ENCODE peak calls at places on chromosome 5, in five cellular contexts. J is pancreas, D is BE2C, Z is astrocyte of the spinal cord, F is uterus. P is an unnamed sample.

GRCh38 chr5:32507738-32508434 is 63.3 kb upstream of the ZFR start:
- DNase-seq in J (no peak), D (no peak), Z (peak), F (peak), P (no peak)

GRCh38 chr5:94705427-94705826 is 87.0 kb downstream of the SLF1 start:
- DNase-seq in J (no peak), D (no peak), Z (peak), F (no peak), P (no peak)

GRCh38 chr5:179258001-179258921 is 87.0 kb downstream of the ADAMTS2 start:
- DNase-seq in J (no peak), D (no peak), Z (no peak), F (peak), P (no peak)

GRCh38 chr5:21152611-21153010 is 1164.6 kb upstream of the CDH18 start:
- DNase-seq in J (no peak), D (no peak), Z (peak), F (no peak), P (no peak)

GRCh38 chr5:12794476-12795332 is 890.5 kb upstream of the CTNND2 start:
- DNase-seq in J (peak), D (no peak), Z (no peak), F (no peak), P (no peak)

GRCh38 chr5:128870923-128871322 is 94.4 kb upstream of the SLC27A6 start:
- DNase-seq in J (no peak), D (no peak), Z (no peak), F (no peak), P (no peak)

GRCh38 chr5:16135003-16135402 is 44.6 kb downstream of the MARCHF11 start:
- DNase-seq in J (no peak), D (peak), Z (peak), F (no peak), P (no peak)

GRCh38 chr5:24444439-24444838 is 200.3 kb downstream of the CDH10 start:
- DNase-seq in J (no peak), D (no peak), Z (no peak), F (no peak), P (no peak)

GRCh38 chr5:173618927-173619519 is 2.6 kb upstream of the BOD1 start:
- DNase-seq in J (no peak), D (peak), Z (peak), F (peak), P (no peak)

GRCh38 chr5:144812770-144813169 is 642.1 kb downstream of the KCTD16 start:
- DNase-seq in J (no peak), D (no peak), Z (peak), F (no peak), P (no peak)

GRCh38 chr5:118208031-118208453 is 780.3 kb downstream of the DTWD2 start:
- DNase-seq in J (peak), D (no peak), Z (no peak), F (no peak), P (no peak)

GRCh38 chr5:151227918-151228447 is 4.1 kb upstream of the CCDC69 start:
- DNase-seq in J (no peak), D (no peak), Z (no peak), F (no peak), P (no peak)

GRCh38 chr5:121086671-121087070 is 622.6 kb downstream of the PRR16 start:
- DNase-seq in J (no peak), D (no peak), Z (no peak), F (no peak), P (no peak)

GRCh38 chr5:177495243-177496060 is 2.0 kb downstream of the PDLIM7 start:
- DNase-seq in J (peak), D (peak), Z (peak), F (peak), P (peak)
- H3K4me3 ChIP-seq in J (no peak), D (peak), Z (peak), F (peak), P (peak)

GRCh38 chr5:163489055-163489744 is 16.2 kb upstream of the MAT2B start:
- DNase-seq in J (no peak), D (peak), Z (no peak), F (no peak), P (no peak)
- TF ChIP-seq CTCF in J (no peak), D (peak), Z (peak), F (no peak), P (no peak)

GRCh38 chr5:96338089-96338488 is 95.0 kb downstream of the PCSK1 start:
- DNase-seq in J (no peak), D (no peak), Z (no peak), F (no peak), P (no peak)
- H3K4me3 ChIP-seq in J (no peak), D (no peak), Z (no peak), F (no peak), P (no peak)

GRCh38 chr5:75335952-75336624 is 932 bp upstream of the HMGCR start:
- DNase-seq in J (no peak), D (peak), Z (peak), F (peak), P (no peak)
- TF ChIP-seq CTCF in J (peak), D (peak), Z (peak), F (peak), P (no peak)

GRCh38 chr5:139903805-139904565 is 108.4 kb downstream of the PSD2 start:
- DNase-seq in J (peak), D (peak), Z (no peak), F (no peak), P (no peak)
- H3K4me3 ChIP-seq in J (peak), D (peak), Z (no peak), F (peak), P (peak)

GRCh38 chr5:132219981-132220380 is 7.7 kb downstream of the P4HA2 start:
- DNase-seq in J (no peak), D (no peak), Z (no peak), F (no peak), P (no peak)

GRCh38 chr5:132222649-132223038 is 5.0 kb downstream of the P4HA2 start:
- DNase-seq in J (no peak), D (no peak), Z (no peak), F (no peak), P (no peak)

GRCh38 chr5:132223861-132224260 is 3.8 kb downstream of the P4HA2 start:
- DNase-seq in J (no peak), D (no peak), Z (no peak), F (no peak), P (no peak)

GRCh38 chr5:132220476-132220875 is 7.2 kb downstream of the P4HA2 start:
- DNase-seq in J (no peak), D (no peak), Z (no peak), F (no peak), P (no peak)

DNA sequence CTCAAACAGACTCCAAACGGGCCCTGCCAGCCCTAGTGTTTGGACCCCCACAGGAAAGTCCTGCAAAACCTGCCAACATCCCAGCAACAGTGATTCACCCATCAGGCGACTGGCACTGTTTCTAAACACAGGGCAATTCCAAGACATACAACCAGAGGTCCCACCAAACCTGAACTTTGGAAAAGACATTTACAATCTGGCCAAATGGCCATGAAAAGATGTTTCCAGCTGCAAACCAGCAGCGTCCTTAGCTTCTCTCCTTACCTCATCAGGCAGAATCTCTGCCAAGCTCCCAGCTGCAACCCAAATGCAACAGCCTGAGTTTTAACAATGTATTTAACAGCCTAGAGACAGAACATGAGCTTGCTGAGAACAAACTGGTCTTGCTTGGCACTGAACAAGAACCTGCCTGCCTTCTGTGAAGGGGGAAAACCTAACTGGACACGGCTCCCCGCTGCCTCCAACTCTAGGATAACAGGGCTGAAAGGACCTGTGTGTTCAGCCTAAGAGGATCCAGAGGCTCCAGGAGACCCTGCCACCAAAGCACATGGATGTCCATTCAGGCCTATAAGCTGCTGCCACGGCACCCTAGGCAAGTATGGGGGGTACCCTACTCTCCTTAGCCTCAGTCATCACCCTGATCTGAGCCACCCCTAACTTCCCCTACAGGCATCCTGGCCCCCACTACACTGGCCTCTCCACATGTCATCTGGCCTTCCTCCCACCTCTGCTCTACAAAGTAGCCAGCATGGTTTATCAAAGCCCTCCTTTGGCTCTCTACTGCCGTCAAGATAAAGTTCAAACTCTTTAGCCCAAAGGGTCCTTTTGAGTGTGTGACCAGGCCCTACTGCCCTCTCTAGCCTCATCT is 5.6 kb downstream of the P4HA2 start:
- DNase-seq in J (no peak), D (no peak), Z (peak), F (peak), P (peak)
- TF ChIP-seq CTCF in J (no peak), D (no peak), Z (no peak), F (no peak), P (no peak)

DNA sequence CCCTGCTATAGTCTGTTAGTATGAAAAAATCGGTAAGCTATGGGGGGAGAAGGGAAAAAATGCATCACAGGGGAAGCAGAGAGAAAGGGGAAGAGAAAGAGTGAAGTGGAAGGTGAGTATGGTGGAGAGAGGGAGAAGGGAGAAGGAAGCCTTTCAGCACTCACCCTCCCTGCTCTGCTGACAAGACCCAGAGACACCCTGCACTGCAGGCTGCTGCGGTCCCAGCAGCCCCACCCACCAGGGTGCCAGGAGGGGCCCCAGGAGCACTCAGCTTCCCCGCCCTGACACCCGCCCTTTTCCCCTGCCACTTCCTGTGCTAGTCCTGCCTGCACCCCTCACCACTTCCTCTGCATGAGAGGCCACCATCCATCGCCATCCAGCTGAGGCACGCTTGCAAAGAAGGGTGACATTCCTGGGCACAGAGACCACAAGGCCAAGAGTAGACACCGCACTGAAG is 12.7 kb downstream of the STK10 start:
- DNase-seq in J (no peak), D (no peak), Z (no peak), F (no peak), P (no peak)
- H3K4me3 ChIP-seq in J (no peak), D (no peak), Z (no peak), F (no peak), P (no peak)

GRCh38 chr5:141149812-141150211 is at the start of gene PCDHB6:
- DNase-seq in J (no peak), D (peak), Z (no peak), F (no peak), P (no peak)
- TF ChIP-seq CTCF in J (no peak), D (peak), Z (no peak), F (no peak), P (peak)

DNA sequence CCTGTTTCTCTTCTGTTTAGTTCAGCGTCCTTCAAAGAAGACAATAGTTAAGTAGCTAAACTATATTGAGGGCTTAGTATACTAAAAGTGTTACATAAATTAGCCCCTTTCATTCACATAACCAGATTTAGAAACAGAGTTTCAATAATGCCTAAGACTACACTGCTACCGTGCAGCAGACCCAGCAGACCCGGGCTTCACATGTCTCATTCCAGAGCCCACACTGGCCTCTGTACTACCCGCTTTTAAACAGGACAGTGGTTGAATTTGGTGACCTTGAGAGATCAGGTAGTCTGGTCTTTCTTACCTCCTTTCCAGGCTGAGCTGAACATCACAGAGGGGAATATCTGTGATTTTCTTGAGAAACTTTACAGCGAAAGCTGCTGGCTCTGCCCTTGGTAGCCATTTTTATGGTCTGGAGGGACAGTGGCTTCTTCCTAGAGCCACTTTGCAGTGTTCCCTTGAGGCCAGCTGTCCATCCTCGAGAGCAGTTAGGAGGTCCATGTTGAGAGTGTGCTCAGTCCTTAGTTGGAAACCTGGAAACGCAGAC is 56.5 kb downstream of the SLC22A5 start:
- DNase-seq in J (no peak), D (no peak), Z (no peak), F (no peak), P (peak)
- H3K4me3 ChIP-seq in J (no peak), D (no peak), Z (no peak), F (no peak), P (no peak)

GRCh38 chr5:149765932-149766331 is 35.8 kb downstream of the PPARGC1B start:
- DNase-seq in J (no peak), D (no peak), Z (no peak), F (no peak), P (no peak)
- TF ChIP-seq CTCF in J (no peak), D (peak), Z (no peak), F (no peak), P (peak)